ENCODE peak calls at places on chromosomes 3 and 15, in four cellular contexts. One of them, this sample, is unnamed.

GRCh38 chr3:190306513-190307163 is 15.6 kb downstream of the CLDN1 start:
- DNase-seq in GM23338: no peak
- DNase-seq in amniotic stem cell: no peak
- DNase-seq in ELR: no peak
- DNase-seq in this sample: no peak

GRCh38 chr3:66884659-66885058 is 113.4 kb upstream of the KBTBD8 start:
- DNase-seq in GM23338: no peak
- DNase-seq in amniotic stem cell: no peak
- DNase-seq in ELR: no peak
- DNase-seq in this sample: no peak

GRCh38 chr3:127701281-127701792 is 28.6 kb downstream of the ABTB1 start:
- DNase-seq in GM23338: no peak
- DNase-seq in amniotic stem cell: no peak
- DNase-seq in ELR: no peak
- DNase-seq in this sample: no peak

GRCh38 chr15:25170113-25170731 is 215.4 kb downstream of the SNRPN start:
- DNase-seq in GM23338: no peak
- DNase-seq in amniotic stem cell: no peak
- DNase-seq in ELR: no peak
- DNase-seq in this sample: no peak

GRCh38 chr15:98923579-98923978 is 84.0 kb downstream of the PGPEP1L start:
- DNase-seq in GM23338: no peak
- DNase-seq in amniotic stem cell: no peak
- DNase-seq in ELR: no peak
- DNase-seq in this sample: no peak

GRCh38 chr15:66703540-66703941 is 1.5 kb downstream of the SMAD6 start:
- DNase-seq in GM23338: peak
- DNase-seq in amniotic stem cell: no peak
- DNase-seq in ELR: peak
- DNase-seq in this sample: peak

GRCh38 chr15:90402230-90402629 is 14.2 kb downstream of the IQGAP1 start:
- DNase-seq in GM23338: no peak
- DNase-seq in amniotic stem cell: peak
- DNase-seq in ELR: peak
- DNase-seq in this sample: peak

GRCh38 chr3:5122741-5123706 is 932 bp downstream of the ARL8B start:
- DNase-seq in GM23338: peak
- DNase-seq in amniotic stem cell: peak
- DNase-seq in ELR: peak
- DNase-seq in this sample: peak

GRCh38 chr3:57512174-57512573 is 32.0 kb downstream of the DNAH12 start:
- DNase-seq in GM23338: no peak
- DNase-seq in amniotic stem cell: no peak
- DNase-seq in ELR: peak
- DNase-seq in this sample: peak

GRCh38 chr3:4986175-4986610 is 7.0 kb downstream of the BHLHE40 start:
- DNase-seq in GM23338: no peak
- DNase-seq in amniotic stem cell: no peak
- DNase-seq in ELR: peak
- DNase-seq in this sample: no peak

GRCh38 chr15:72911658-72912057 is 128.1 kb upstream of the ADPGK start:
- DNase-seq in GM23338: no peak
- DNase-seq in amniotic stem cell: no peak
- DNase-seq in ELR: no peak
- DNase-seq in this sample: no peak

GRCh38 chr15:100334456-100334855 is 7.3 kb downstream of the ADAMTS17 start:
- DNase-seq in GM23338: no peak
- DNase-seq in amniotic stem cell: no peak
- DNase-seq in ELR: no peak
- DNase-seq in this sample: no peak

This sample was measured in EH.